ENCODE peak calls at places on chromosomes 3 and 15, in seven cellular contexts. Z is CD4-positive, CD25-positive, alpha-beta regulatory T cell; M is IMR-90; A is ascending aorta; W is GM06990; B is psoas muscle; V is tibial nerve. T is an unnamed sample. For H3K36me3, the result is how much of the 10 kb centered on the place peaks cover.

GRCh38 chr3:60146121-60146520 is 1096.3 kb upstream of the CFAP20DC start:
- DNase-seq in Z (no peak), M (no peak), A (no peak), W (no peak), B (no peak), V (no peak), T (no peak)

GRCh38 chr15:68558318-68559305 is 20.2 kb upstream of the CORO2B start:
- DNase-seq in Z (peak), M (no peak), A (peak), W (no peak), B (no peak), V (no peak), T (no peak)

GRCh38 chr3:119401502-119402440 is 61.6 kb downstream of the TMEM39A start:
- DNase-seq in Z (peak), M (no peak), A (no peak), W (peak), B (no peak), V (no peak), T (no peak)

GRCh38 chr15:63255485-63255990 is 21.9 kb upstream of the APH1B start:
- DNase-seq in Z (no peak), M (no peak), A (no peak), W (no peak), B (no peak), V (no peak), T (no peak)

GRCh38 chr3:181971424-181971823 is 259.7 kb downstream of the SOX2 start:
- DNase-seq in Z (no peak), M (no peak), A (no peak), W (no peak), B (no peak), V (no peak), T (no peak)

GRCh38 chr3:125512135-125512920 is 7.7 kb downstream of the SNX4 start:
- DNase-seq in Z (peak), M (peak), A (no peak), W (peak), B (no peak), V (no peak), T (no peak)

GRCh38 chr3:58010562-58010961 is 2.3 kb downstream of the FLNB start:
- DNase-seq in Z (no peak), M (peak), A (no peak), W (no peak), B (no peak), V (no peak), T (no peak)

GRCh38 chr15:79296583-79296982 is 14.1 kb downstream of the ANKRD34C start:
- DNase-seq in Z (peak), M (no peak), A (no peak), W (no peak), B (no peak), V (no peak), T (no peak)

GRCh38 chr3:9255976-9256375 is 6.5 kb upstream of the SRGAP3 start:
- DNase-seq in Z (no peak), M (no peak), A (no peak), W (no peak), B (no peak), V (no peak), T (no peak)

GRCh38 chr3:9253327-9253726 is 3.9 kb upstream of the SRGAP3 start:
- DNase-seq in Z (no peak), M (peak), A (no peak), W (no peak), B (no peak), V (no peak), T (no peak)

GRCh38 chr3:9260305-9260704 is 10.9 kb upstream of the SRGAP3 start:
- DNase-seq in Z (no peak), M (no peak), A (no peak), W (no peak), B (no peak), V (no peak), T (no peak)

GRCh38 chr3:9254764-9255163 is 5.3 kb upstream of the SRGAP3 start:
- DNase-seq in Z (no peak), M (no peak), A (no peak), W (no peak), B (no peak), V (no peak), T (no peak)

GRCh38 chr3:9257092-9257491 is 7.6 kb upstream of the SRGAP3 start:
- DNase-seq in Z (no peak), M (no peak), A (no peak), W (no peak), B (no peak), V (no peak), T (no peak)
- H3K4me3 ChIP-seq in Z (no peak), M (no peak), A (no peak), W (no peak), B (no peak), V (no peak), T (no peak)

DNA sequence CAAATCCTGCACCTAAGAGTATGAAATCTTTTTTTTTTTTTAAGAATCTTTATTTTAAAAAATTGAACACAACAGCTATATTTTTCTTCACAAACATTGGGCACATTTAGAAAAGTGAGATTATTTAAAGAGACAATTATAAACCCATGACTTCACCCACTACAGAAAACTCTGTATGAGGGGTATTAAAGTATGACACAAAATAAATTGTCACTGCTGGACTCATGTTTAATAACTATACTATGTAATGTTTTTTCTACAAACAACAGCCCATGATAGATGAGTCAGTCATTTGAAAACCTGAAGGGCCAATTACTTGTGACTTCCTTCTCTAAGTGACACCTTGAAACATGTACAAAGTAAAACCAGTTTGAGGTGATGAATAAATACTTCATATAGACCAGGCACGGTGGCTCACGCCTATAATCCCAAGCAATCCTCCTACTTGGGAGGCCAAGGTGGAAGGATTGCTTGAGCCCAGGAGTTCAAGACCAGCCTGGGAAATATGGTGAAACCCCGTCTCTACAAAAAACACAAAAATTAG is 36.0 kb downstream of the AQR start:
- DNase-seq in Z (no peak), M (no peak), A (no peak), W (no peak), B (no peak), V (no peak), T (no peak)
- H3K36me3 ChIP-seq in Z (half or more), M (under half), A (half or more), W (under half), B (half or more), V (under half), T (under half)

GRCh38 chr3:160447544-160447943 is 2.0 kb downstream of the TRIM59 start:
- DNase-seq in Z (no peak), M (peak), A (no peak), W (no peak), B (no peak), V (no peak), T (no peak)
- H3K4me3 ChIP-seq in Z (peak), M (peak), A (peak), W (peak), B (no peak), V (no peak), T (peak)

DNA sequence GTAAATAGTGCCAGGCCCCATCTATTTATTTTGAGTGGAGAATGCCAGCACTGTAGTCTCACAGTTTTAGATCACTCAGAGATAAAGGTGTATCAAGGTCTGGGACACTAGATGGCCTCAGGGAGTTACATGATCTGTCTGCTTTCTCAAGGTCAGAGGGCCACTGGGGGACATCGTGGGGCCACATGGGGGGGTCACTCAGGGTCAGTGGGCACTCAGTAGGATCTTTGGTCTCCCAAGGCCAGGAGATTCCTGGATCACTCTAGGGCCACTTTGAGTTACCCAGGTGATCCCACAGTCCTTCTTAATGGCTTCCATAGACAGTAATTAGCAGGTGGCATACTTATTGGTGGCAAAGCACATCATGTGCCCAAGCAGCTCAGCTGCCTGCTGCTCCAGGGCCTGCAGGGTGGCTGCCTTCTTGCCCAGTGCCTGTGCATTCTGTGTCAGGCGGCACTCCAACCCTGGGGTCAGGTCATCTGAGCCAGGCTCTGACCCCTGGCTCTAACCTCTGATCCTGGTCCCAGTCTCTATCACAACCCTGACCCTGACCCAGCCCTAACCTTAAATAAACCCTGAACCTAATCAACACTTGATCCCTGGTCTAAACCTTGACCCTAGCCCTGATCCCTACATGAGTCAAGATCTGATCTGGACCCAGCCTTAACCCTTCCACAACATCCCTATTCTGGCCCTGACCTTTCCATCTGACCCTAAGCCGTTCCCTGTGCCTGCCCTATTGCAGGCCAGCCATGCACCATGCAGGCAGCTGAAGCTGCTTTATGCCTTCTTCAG is 1.8 kb upstream of the LAMB2 start:
- DNase-seq in Z (no peak), M (no peak), A (no peak), W (no peak), B (no peak), V (no peak), T (no peak)
- H3K36me3 ChIP-seq in Z (under half), M (under half), A (under half), W (under half), B (under half), V (under half), T (under half)